ENCODE peak calls at places on chromosome 1, in nine cellular contexts. P is cardiac muscle cell, U is esophagus squamous epithelium, H is fibroblast of pulmonary artery, B is cardiac fibroblast, L is breast epithelium, K is fibroblast of mammary gland, X is coronary artery, T is astrocyte of the cerebellum. D is an unnamed sample.

GRCh38 chr1:46546210-46546609 is 5.2 kb downstream of the KNCN start:
- DNase-seq in P (no peak), U (no peak), H (no peak), B (no peak), L (no peak), K (no peak), X (no peak), T (no peak), D (no peak)

GRCh38 chr1:155134858-155135415 is 715 bp upstream of the SLC50A1 start:
- DNase-seq in P (peak), U (peak), H (peak), B (peak), L (peak), K (peak), X (peak), T (peak), D (peak)

GRCh38 chr1:212167098-212167497 is 118.1 kb upstream of the PPP2R5A start:
- DNase-seq in P (peak), U (no peak), H (peak), B (peak), L (no peak), K (peak), X (no peak), T (no peak), D (peak)

GRCh38 chr1:167517535-167518330 is 596 bp downstream of the CD247 start:
- DNase-seq in P (no peak), U (no peak), H (no peak), B (no peak), L (no peak), K (no peak), X (no peak), T (no peak), D (no peak)

GRCh38 chr1:36151845-36152203 is 2.5 kb upstream of the TRAPPC3 start:
- DNase-seq in P (peak), U (no peak), H (no peak), B (peak), L (no peak), K (no peak), X (no peak), T (no peak), D (no peak)

GRCh38 chr1:209012443-209013196 is 570.9 kb upstream of the CAMK1G start:
- DNase-seq in P (no peak), U (no peak), H (no peak), B (no peak), L (no peak), K (no peak), X (no peak), T (no peak), D (no peak)

GRCh38 chr1:20325844-20326323 is 35.2 kb downstream of the VWA5B1 start:
- DNase-seq in P (no peak), U (no peak), H (no peak), B (no peak), L (no peak), K (peak), X (no peak), T (no peak), D (no peak)

GRCh38 chr1:227793948-227794812 is 21.3 kb upstream of the PRSS38 start:
- DNase-seq in P (peak), U (no peak), H (peak), B (peak), L (peak), K (peak), X (peak), T (peak), D (peak)

GRCh38 chr1:81799939-81800740 is 594 bp upstream of the ADGRL2 start:
- DNase-seq in P (peak), U (no peak), H (peak), B (peak), L (peak), K (peak), X (peak), T (peak), D (peak)

GRCh38 chr1:99546432-99547416 is 99.2 kb upstream of the PALMD start:
- DNase-seq in P (no peak), U (no peak), H (peak), B (no peak), L (no peak), K (peak), X (no peak), T (no peak), D (peak)

GRCh38 chr1:31413405-31414005 is 492 bp downstream of the SERINC2 start:
- DNase-seq in P (peak), U (no peak), H (peak), B (peak), L (peak), K (peak), X (no peak), T (no peak), D (peak)

GRCh38 chr1:173409613-173410012 is 67.5 kb upstream of the PRDX6 start:
- DNase-seq in P (peak), U (no peak), H (peak), B (peak), L (no peak), K (peak), X (no peak), T (peak), D (peak)

GRCh38 chr1:243287128-243287470 is 31.3 kb downstream of the SDCCAG8 start:
- DNase-seq in P (peak), U (no peak), H (peak), B (no peak), L (no peak), K (peak), X (no peak), T (no peak), D (peak)

GRCh38 chr1:179742717-179743678 is at the start of gene FAM163A:
- DNase-seq in P (peak), U (no peak), H (no peak), B (no peak), L (no peak), K (no peak), X (no peak), T (no peak), D (no peak)

GRCh38 chr1:229279242-229279641 is 8.3 kb downstream of the RAB4A start:
- DNase-seq in P (no peak), U (no peak), H (no peak), B (no peak), L (no peak), K (no peak), X (no peak), T (no peak), D (no peak)

GRCh38 chr1:28718601-28719331 is 18.0 kb upstream of the YTHDF2 start:
- DNase-seq in P (peak), U (no peak), H (peak), B (peak), L (no peak), K (peak), X (no peak), T (no peak), D (peak)

GRCh38 chr1:226097866-226098625 is 35.5 kb downstream of the H3-3A start:
- DNase-seq in P (peak), U (no peak), H (peak), B (peak), L (no peak), K (peak), X (no peak), T (peak), D (peak)

GRCh38 chr1:116129537-116129936 is 18.3 kb downstream of the MAB21L3 start:
- DNase-seq in P (no peak), U (no peak), H (no peak), B (no peak), L (no peak), K (no peak), X (no peak), T (no peak), D (no peak)

GRCh38 chr1:41073971-41074370 is 52.4 kb upstream of the SLFNL1 start:
- DNase-seq in P (peak), U (no peak), H (peak), B (peak), L (no peak), K (peak), X (no peak), T (no peak), D (peak)

GRCh38 chr1:197775282-197776262 is at the start of gene DENND1B:
- DNase-seq in P (peak), U (peak), H (peak), B (peak), L (peak), K (peak), X (peak), T (peak), D (peak)

GRCh38 chr1:195979646-195980045 is 628.6 kb downstream of the KCNT2 start:
- DNase-seq in P (no peak), U (no peak), H (peak), B (no peak), L (no peak), K (peak), X (no peak), T (no peak), D (no peak)

GRCh38 chr1:184020855-184021254 is 16.7 kb downstream of the COLGALT2 start:
- DNase-seq in P (no peak), U (no peak), H (no peak), B (no peak), L (no peak), K (no peak), X (no peak), T (no peak), D (no peak)

GRCh38 chr1:3787347-3787710 is 9.0 kb downstream of the LRRC47 start:
- DNase-seq in P (no peak), U (no peak), H (no peak), B (no peak), L (no peak), K (no peak), X (no peak), T (no peak), D (no peak)

GRCh38 chr1:90725961-90726715 is 9.0 kb upstream of the BARHL2 start:
- DNase-seq in P (peak), U (no peak), H (no peak), B (no peak), L (no peak), K (no peak), X (no peak), T (no peak), D (no peak)

GRCh38 chr1:119506941-119507340 is at the start of gene HSD3B1:
- DNase-seq in P (no peak), U (no peak), H (no peak), B (no peak), L (no peak), K (no peak), X (no peak), T (no peak), D (no peak)

GRCh38 chr1:20405051-20405754 is 80.8 kb downstream of the CAMK2N1 start:
- DNase-seq in P (no peak), U (no peak), H (no peak), B (no peak), L (no peak), K (no peak), X (peak), T (no peak), D (no peak)

GRCh38 chr1:237258871-237259270 is 216.9 kb downstream of the RYR2 start:
- DNase-seq in P (peak), U (no peak), H (no peak), B (peak), L (no peak), K (no peak), X (no peak), T (no peak), D (no peak)

GRCh38 chr1:222582099-222582774 is 7.5 kb downstream of the TAF1A start:
- DNase-seq in P (peak), U (no peak), H (peak), B (peak), L (no peak), K (peak), X (no peak), T (no peak), D (no peak)

GRCh38 chr1:101996830-101997485 is at the start of gene OLFM3:
- DNase-seq in P (peak), U (no peak), H (peak), B (no peak), L (no peak), K (no peak), X (no peak), T (no peak), D (peak)

GRCh38 chr1:108560143-108560429 is 186 bp downstream of the EEIG2 start:
- DNase-seq in P (no peak), U (no peak), H (no peak), B (peak), L (no peak), K (no peak), X (no peak), T (no peak), D (no peak)

GRCh38 chr1:179137623-179138235 is 55.9 kb downstream of the TOR3A start:
- DNase-seq in P (peak), U (no peak), H (peak), B (no peak), L (no peak), K (peak), X (no peak), T (no peak), D (no peak)

GRCh38 chr1:201946224-201946908 is at the start of gene LMOD1:
- DNase-seq in P (peak), U (no peak), H (peak), B (peak), L (peak), K (peak), X (peak), T (peak), D (peak)

GRCh38 chr1:10424034-10424433 is 6.2 kb upstream of the CENPS start:
- DNase-seq in P (peak), U (no peak), H (peak), B (peak), L (no peak), K (peak), X (no peak), T (no peak), D (no peak)

GRCh38 chr1:92577251-92577895 is 90.6 kb upstream of the GFI1 start:
- DNase-seq in P (peak), U (no peak), H (peak), B (peak), L (no peak), K (peak), X (no peak), T (no peak), D (peak)

GRCh38 chr1:239302716-239303115 is 83.7 kb upstream of the CHRM3 start:
- DNase-seq in P (no peak), U (no peak), H (no peak), B (no peak), L (no peak), K (no peak), X (no peak), T (no peak), D (no peak)

GRCh38 chr1:156478250-156478627 is 22.3 kb downstream of the MEF2D start:
- DNase-seq in P (no peak), U (no peak), H (no peak), B (no peak), L (no peak), K (no peak), X (peak), T (no peak), D (no peak)

GRCh38 chr1:156480411-156481192 is 20.0 kb downstream of the MEF2D start:
- DNase-seq in P (peak), U (no peak), H (no peak), B (peak), L (no peak), K (peak), X (no peak), T (no peak), D (peak)

GRCh38 chr1:156479093-156480014 is 21.2 kb downstream of the MEF2D start:
- DNase-seq in P (no peak), U (no peak), H (no peak), B (no peak), L (no peak), K (no peak), X (no peak), T (no peak), D (no peak)

GRCh38 chr1:156481527-156481926 is 19.0 kb downstream of the MEF2D start:
- DNase-seq in P (no peak), U (no peak), H (no peak), B (no peak), L (no peak), K (no peak), X (no peak), T (no peak), D (no peak)

GRCh38 chr1:156480015-156480368 is 20.6 kb downstream of the MEF2D start:
- DNase-seq in P (no peak), U (no peak), H (no peak), B (no peak), L (no peak), K (no peak), X (no peak), T (no peak), D (no peak)
- TF ChIP-seq CTCF in P (no peak), U (no peak), H (peak), B (peak), L (no peak), K (peak), X (no peak), T (peak), D (peak)

DNA sequence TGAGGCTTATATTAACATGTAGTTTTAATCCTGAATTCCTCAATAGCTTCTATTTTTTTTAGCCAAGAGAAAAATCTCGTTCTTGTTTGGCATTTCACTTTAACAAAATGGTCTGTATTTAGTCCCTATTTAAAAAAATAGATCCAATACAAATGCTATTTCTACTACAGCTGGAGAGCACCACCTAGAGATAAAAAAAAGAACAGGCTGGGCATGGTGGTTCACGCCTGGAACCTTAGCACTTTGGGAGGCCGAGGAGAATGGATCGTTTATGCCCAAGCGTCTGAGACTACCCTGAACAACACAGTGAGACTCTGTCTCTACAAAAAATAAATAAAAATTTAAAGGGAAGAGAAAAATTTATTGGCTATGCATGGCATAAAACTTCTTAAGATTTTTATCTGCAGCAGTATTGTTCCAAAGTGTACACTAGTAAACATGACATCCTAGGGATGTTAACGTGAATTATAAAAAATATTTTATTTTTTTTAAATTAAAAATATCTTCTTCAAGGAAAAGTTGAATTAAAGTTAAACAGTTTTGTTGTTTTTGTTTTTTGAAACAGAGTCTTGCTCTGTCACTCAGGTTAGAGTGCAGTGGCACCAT is 4.4 kb downstream of the ST7L start:
- DNase-seq in P (peak), U (no peak), H (peak), B (peak), L (no peak), K (peak), X (no peak), T (peak), D (peak)
- H3K4me3 ChIP-seq in P (no peak), U (no peak), H (no peak), B (no peak), L (no peak), K (no peak), X (no peak), T (no peak), D (no peak)

DNA sequence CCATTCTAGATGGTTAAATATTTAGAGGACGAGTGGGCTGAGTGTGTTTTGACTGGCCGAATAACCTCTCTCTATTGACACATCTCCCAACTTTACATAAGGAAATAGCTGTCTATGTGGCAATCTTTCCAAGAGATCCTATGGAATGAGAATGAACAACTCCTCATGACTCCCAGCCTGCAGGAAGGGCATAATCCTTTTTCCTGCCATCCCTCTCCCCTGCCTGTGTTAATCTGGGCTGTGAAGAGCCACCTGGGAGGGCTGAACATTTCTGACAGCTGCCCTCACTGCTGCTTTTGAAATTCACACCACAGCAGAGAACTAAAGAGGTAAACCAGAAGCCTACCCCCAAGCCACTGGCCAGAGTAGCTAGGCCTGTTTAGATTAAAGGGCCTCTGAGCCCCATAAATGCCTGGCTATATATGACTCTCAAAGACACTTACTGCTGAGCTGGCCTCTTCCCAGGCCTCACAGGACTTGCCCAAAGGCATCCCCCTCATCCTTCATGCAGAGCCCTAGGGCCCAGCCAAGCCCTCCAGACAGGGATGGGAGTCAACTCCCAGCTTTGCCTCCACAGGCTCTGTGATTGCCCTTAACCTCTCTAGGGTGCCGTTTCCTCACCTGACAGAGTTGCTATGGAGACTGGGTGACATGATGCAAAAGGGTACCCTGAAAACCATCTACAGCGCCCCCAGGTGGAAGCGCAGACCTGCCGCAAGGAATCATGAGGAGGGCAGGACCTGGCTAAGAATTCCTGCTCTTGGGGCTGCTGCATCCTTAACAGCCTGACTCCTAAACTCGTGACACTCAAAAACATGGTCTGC is 42.0 kb upstream of the LDLRAP1 start:
- DNase-seq in P (peak), U (no peak), H (peak), B (peak), L (no peak), K (peak), X (no peak), T (no peak), D (no peak)
- TF ChIP-seq CTCF in P (peak), U (no peak), H (peak), B (no peak), L (no peak), K (peak), X (no peak), T (no peak), D (peak)

DNA sequence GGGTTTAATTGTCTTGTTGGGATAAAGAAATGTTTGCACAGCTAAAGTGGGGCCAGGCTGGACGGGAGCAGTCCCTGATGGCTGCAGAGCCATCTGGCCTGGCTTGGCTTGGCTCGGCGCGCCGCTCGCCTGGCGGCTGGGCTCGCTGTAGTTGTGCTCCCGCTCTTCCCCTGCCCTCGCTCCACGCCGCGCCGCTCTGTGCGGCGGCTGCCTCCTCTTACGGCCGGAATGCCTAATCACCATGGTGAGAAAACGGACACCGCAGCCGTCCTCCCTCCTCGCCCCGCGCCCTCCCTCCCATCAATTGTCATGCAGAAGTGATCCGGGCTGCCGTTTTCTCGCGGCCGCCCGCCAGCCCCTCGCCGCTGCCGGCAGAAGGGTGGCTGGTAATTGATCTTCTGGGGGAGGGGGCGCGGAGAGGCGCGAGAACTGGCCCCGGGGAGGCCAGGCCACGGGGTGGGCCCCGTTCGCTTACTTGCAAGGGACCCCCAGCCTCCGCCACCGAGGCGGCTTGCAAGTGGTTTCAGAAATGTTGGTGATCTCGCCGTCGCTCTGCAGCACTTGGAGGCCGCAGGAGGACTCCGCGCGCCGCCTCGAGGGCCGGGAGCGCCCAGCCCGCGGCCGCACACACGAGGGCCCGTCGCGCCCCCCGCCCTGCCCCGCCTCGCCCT is 12.4 kb downstream of the RNF220 start:
- DNase-seq in P (peak), U (no peak), H (peak), B (peak), L (no peak), K (no peak), X (no peak), T (no peak), D (peak)
- H3K4me3 ChIP-seq in P (peak), U (peak), H (no peak), B (no peak), L (peak), K (no peak), X (peak), T (no peak), D (no peak)

D was measured in astrocyte of the spinal cord.